ENCODE peak calls at places on chromosome 17, in eight cellular contexts. G, N, F, A, T, O, R and E are unnamed samples.

GRCh38 chr17:41019415-41019814 is 7.6 kb downstream of the KRTAP1-5 start:
- DNase-seq in G (no peak), N (no peak), F (no peak), A (no peak), T (no peak), O (no peak), R (no peak), E (no peak)

GRCh38 chr17:10668771-10669170 is 11.7 kb upstream of the MYH3 start:
- DNase-seq in G (peak; percentile 37), N (no peak), F (peak; percentile 96), A (no peak), T (no peak), O (no peak), R (no peak), E (no peak)

GRCh38 chr17:80361495-80362220 is 53.3 kb upstream of the ENDOV start:
- DNase-seq in G (peak; percentile 19), N (no peak), F (peak; percentile 14), A (no peak), T (peak; percentile 34), O (peak; percentile 17), R (peak; percentile 77), E (no peak)

GRCh38 chr17:70767102-70767701 is 597.9 kb downstream of the KCNJ2 start:
- DNase-seq in G (peak; percentile 45), N (no peak), F (peak; percentile 29), A (no peak), T (peak; percentile 28), O (peak; percentile 12), R (no peak), E (no peak)

GRCh38 chr17:30234296-30234695 is 1.2 kb downstream of the SLC6A4 start:
- DNase-seq in G (no peak), N (no peak), F (no peak), A (no peak), T (no peak), O (no peak), R (peak; percentile 17), E (no peak)

GRCh38 chr17:19346351-19347255 is 15.9 kb downstream of the B9D1 start:
- DNase-seq in G (peak; percentile 86), N (no peak), F (peak; percentile 89), A (peak; percentile 92), T (no peak), O (no peak), R (peak; percentile 30), E (no peak)

GRCh38 chr17:73200476-73200875 is 7.6 kb downstream of the COG1 start:
- DNase-seq in G (no peak), N (no peak), F (no peak), A (no peak), T (no peak), O (no peak), R (no peak), E (no peak)

GRCh38 chr17:58313815-58314705 is 14.5 kb downstream of the TSPOAP1 start:
- DNase-seq in G (no peak), N (no peak), F (peak; percentile 19), A (no peak), T (no peak), O (no peak), R (no peak), E (no peak)

GRCh38 chr17:61534414-61534813 is 56.6 kb downstream of the NACA2 start:
- DNase-seq in G (no peak), N (no peak), F (no peak), A (no peak), T (no peak), O (no peak), R (no peak), E (no peak)

GRCh38 chr17:39757931-39758873 is 20.5 kb downstream of the GRB7 start:
- DNase-seq in G (no peak), N (no peak), F (peak; percentile 9), A (no peak), T (no peak), O (no peak), R (no peak), E (no peak)

GRCh38 chr17:49555495-49556018 is 20.1 kb upstream of the NXPH3 start:
- DNase-seq in G (no peak), N (no peak), F (no peak), A (peak; percentile 34), T (no peak), O (no peak), R (peak; percentile 25), E (no peak)

GRCh38 chr17:7710341-7710740 is 5.3 kb downstream of the EFNB3 start:
- DNase-seq in G (no peak), N (no peak), F (no peak), A (no peak), T (no peak), O (no peak), R (no peak), E (no peak)

GRCh38 chr17:81337449-81337848 is 42.3 kb upstream of the SLC38A10 start:
- DNase-seq in G (no peak), N (no peak), F (no peak), A (no peak), T (peak; percentile 47), O (no peak), R (peak; percentile 57), E (no peak)